ENCODE peak calls at places on chromosomes 12 and 14, in four cellular contexts. X, N, B and M are unnamed samples.

GRCh38 chr12:116708826-116709756 is 28.8 kb downstream of the SPRING1 start:
- DNase-seq in X (peak), N (peak), B (peak), M (peak)

GRCh38 chr12:53657041-53657440 is 18.8 kb downstream of the ATP5MC2 start:
- DNase-seq in X (no peak), N (no peak), B (no peak), M (no peak)

GRCh38 chr14:22540286-22540685 is 48.7 kb downstream of the DAD1 start:
- DNase-seq in X (no peak), N (no peak), B (peak), M (no peak)

GRCh38 chr14:51607677-51608076 is 44.0 kb upstream of the FRMD6 start:
- DNase-seq in X (no peak), N (peak), B (peak), M (peak)

GRCh38 chr14:100754020-100754419 is 27.3 kb downstream of the DLK1 start:
- DNase-seq in X (no peak), N (no peak), B (no peak), M (no peak)

GRCh38 chr12:85273411-85274075 is 6.5 kb upstream of the ALX1 start:
- DNase-seq in X (no peak), N (peak), B (no peak), M (peak)

GRCh38 chr12:75564398-75564797 is 53.0 kb upstream of the KRR1 start:
- DNase-seq in X (no peak), N (no peak), B (peak), M (no peak)

GRCh38 chr12:92331383-92331782 is 185.7 kb upstream of the BTG1 start:
- DNase-seq in X (no peak), N (peak), B (no peak), M (no peak)

GRCh38 chr14:32313977-32314376 is 15.1 kb upstream of the AKAP6 start:
- DNase-seq in X (no peak), N (no peak), B (no peak), M (no peak)

GRCh38 chr14:65485516-65485915 is 73.0 kb downstream of the FUT8 start:
- DNase-seq in X (no peak), N (no peak), B (no peak), M (no peak)

GRCh38 chr14:99075771-99076370 is 196.1 kb downstream of the BCL11B start:
- DNase-seq in X (no peak), N (no peak), B (no peak), M (no peak)

GRCh38 chr12:15688202-15688736 is 100.9 kb downstream of the EPS8 start:
- DNase-seq in X (peak), N (no peak), B (no peak), M (peak)

GRCh38 chr12:97960741-97961608 is 498.4 kb downstream of the RMST start:
- DNase-seq in X (no peak), N (peak), B (peak), M (peak)

GRCh38 chr14:59337151-59337611 is 128.0 kb downstream of the GPR135 start:
- DNase-seq in X (peak), N (no peak), B (peak), M (peak)

GRCh38 chr14:93765032-93765626 is 23.2 kb downstream of the PRIMA1 start:
- DNase-seq in X (no peak), N (no peak), B (no peak), M (no peak)

GRCh38 chr14:94005324-94005723 is 8.2 kb downstream of the CCDC197 start:
- DNase-seq in X (no peak), N (no peak), B (no peak), M (peak)

GRCh38 chr14:91396959-91397815 is 20.4 kb downstream of the CCDC88C start:
- DNase-seq in X (no peak), N (no peak), B (no peak), M (no peak)

GRCh38 chr12:77893918-77894317 is 63.2 kb downstream of the NAV3 start:
- DNase-seq in X (no peak), N (peak), B (peak), M (peak)

GRCh38 chr12:43692064-43692463 is 66.5 kb downstream of the PUS7L start:
- DNase-seq in X (no peak), N (no peak), B (peak), M (peak)

GRCh38 chr14:94681300-94682060 is 69.3 kb downstream of the SERPINA3 start:
- DNase-seq in X (no peak), N (peak), B (peak), M (peak)

DNA sequence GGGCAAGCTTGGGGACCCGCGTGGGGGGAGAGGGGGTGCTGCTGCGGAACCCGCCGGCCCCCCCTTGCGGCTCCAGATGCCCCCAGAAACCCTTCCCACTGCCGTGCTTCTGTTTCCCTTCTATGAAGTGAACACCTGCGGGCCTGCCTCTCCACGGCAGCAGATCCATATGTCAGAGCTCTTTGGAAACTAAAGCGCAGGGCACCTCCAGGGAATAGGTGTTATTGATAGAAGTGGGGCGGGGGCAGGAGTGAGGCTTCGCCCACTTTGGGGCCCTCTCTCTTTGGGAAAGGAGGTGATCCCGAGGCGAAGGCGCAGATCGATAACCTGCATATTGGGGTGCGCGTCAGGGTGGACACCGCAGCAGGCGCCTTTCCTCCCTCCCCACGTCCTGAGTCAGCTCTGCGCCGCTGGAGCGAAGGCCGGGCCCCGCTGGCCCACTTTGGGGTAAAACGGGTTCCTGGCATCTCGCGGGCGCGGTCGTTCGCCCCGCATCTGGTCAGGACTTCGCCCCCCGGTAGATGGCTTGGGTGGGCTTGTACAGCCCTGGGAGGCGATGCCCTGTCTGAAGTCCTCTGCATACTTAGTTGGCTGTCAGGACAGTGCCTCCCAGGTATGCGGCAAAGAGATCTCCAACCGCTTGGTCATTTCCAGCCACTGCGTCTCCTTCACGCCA is 524 bp downstream of the KMT5A start:
- DNase-seq in X (no peak), N (peak), B (no peak), M (peak)
- TF ChIP-seq CTCF in X (no peak), N (no peak), B (no peak), M (no peak)

GRCh38 chr14:49173765-49174373 is 412.3 kb downstream of the RPS29 start:
- DNase-seq in X (no peak), N (peak), B (peak), M (peak)
- TF ChIP-seq CTCF in X (peak), N (peak), B (peak), M (peak)

GRCh38 chr12:65609359-65609771 is 214.9 kb upstream of the HMGA2 start:
- DNase-seq in X (no peak), N (no peak), B (peak), M (peak)
- TF ChIP-seq CTCF in X (no peak), N (no peak), B (no peak), M (peak)

DNA sequence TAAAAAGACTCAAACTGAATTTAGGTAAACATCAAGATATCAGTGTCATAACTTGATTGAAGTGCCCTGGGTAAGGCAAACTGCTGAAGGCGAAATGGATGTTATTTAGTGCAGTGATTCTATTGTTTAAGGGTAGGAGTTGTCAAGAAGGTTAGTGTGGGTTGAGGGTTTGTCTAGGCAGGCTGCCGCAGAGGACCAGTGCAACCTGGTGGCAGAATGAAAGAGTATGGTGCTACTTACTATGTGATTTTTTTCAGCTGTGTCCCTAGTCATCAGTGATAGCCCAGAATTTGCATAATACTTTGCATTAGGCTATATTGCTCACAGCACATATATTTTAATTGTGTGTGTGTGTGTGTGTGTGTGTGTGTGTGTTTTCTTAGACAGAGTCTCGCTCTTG is 1127.0 kb downstream of the GALC start:
- DNase-seq in X (no peak), N (no peak), B (no peak), M (peak)
- TF ChIP-seq CTCF in X (no peak), N (no peak), B (no peak), M (peak)